ENCODE peak calls at places on chromosomes 6 and 20, in four cellular contexts. L is foreskin fibroblast, T is omental fat pad, D is ELR. Z is an unnamed sample.
A peak's percentile ranks its signal among the peaks of the same experiment; 100 is the strongest.

GRCh38 chr20:34066476-34067090 is 45.5 kb downstream of the EIF2S2 start:
- DNase-seq in D (peak; percentile 82), T (no peak), L (peak; percentile 67), Z (no peak)

GRCh38 chr6:119273799-119274595 is 75.6 kb downstream of the MAN1A1 start:
- DNase-seq in L (peak; percentile 92), D (peak; percentile 4), T (no peak), Z (no peak)

GRCh38 chr20:879626-880025 is 36.5 kb downstream of the ANGPT4 start:
- DNase-seq in T (no peak), L (no peak), D (no peak), Z (no peak)

GRCh38 chr20:48638546-48638945 is 189.3 kb downstream of the PREX1 start:
- DNase-seq in T (no peak), L (peak; percentile 65), D (peak; percentile 99), Z (no peak)

GRCh38 chr6:68141190-68141589 is 493.9 kb upstream of the ADGRB3 start:
- DNase-seq in T (no peak), L (peak; percentile 7), D (no peak), Z (no peak)

GRCh38 chr6:170174771-170175643 is 115.9 kb downstream of the DLL1 start:
- DNase-seq in T (no peak), D (no peak), L (no peak), Z (peak; percentile 60)

GRCh38 chr20:48841861-48842529 is 14.2 kb upstream of the PREX1 start:
- DNase-seq in L (peak; percentile 80), T (no peak), D (peak; percentile 96), Z (no peak)

GRCh38 chr6:127566119-127566518 is 10.9 kb upstream of the C6orf58 start:
- DNase-seq in L (no peak), T (no peak), D (no peak), Z (no peak)

GRCh38 chr6:65557224-65557623 is 149.8 kb downstream of the EYS start:
- DNase-seq in T (no peak), L (no peak), D (no peak), Z (no peak)

GRCh38 chr20:49916146-49917002 is 1.0 kb upstream of the SPATA2 start:
- DNase-seq in T (no peak), L (no peak), D (peak; percentile 59), Z (no peak)

GRCh38 chr6:34386316-34387137 is 5.9 kb downstream of the NUDT3 start:
- DNase-seq in L (peak; percentile 88), D (peak; percentile 93), T (no peak), Z (no peak)

GRCh38 chr20:49666906-49667305 is 46.8 kb downstream of the B4GALT5 start:
- DNase-seq in L (no peak), T (no peak), D (no peak), Z (no peak)

GRCh38 chr20:37781626-37782025 is 87.8 kb downstream of the CTNNBL1 start:
- DNase-seq in L (peak; percentile 47), D (peak; percentile 8), T (no peak), Z (no peak)

GRCh38 chr6:4977468-4977867 is 26.4 kb downstream of the RPP40 start:
- DNase-seq in T (no peak), L (no peak), D (no peak), Z (no peak)

GRCh38 chr6:56370127-56370540 is 122.8 kb upstream of the COL21A1 start:
- DNase-seq in T (no peak), L (peak; percentile 88), D (peak; percentile 79), Z (peak; percentile 82)

GRCh38 chr6:28988536-28989415 is 16.3 kb downstream of the ZNF311 start:
- DNase-seq in L (peak; percentile 73), D (peak; percentile 53), T (no peak), Z (no peak)

GRCh38 chr6:33570806-33571636 is 9.1 kb downstream of the BAK1 start:
- DNase-seq in T (no peak), L (peak; percentile 88), D (peak; percentile 85), Z (peak; percentile 89)

GRCh38 chr6:167394820-167395219 is 69.9 kb downstream of the TTLL2 start:
- DNase-seq in D (no peak), L (no peak), T (no peak), Z (peak; percentile 54)

GRCh38 chr20:10618611-10619245 is 55.1 kb downstream of the JAG1 start:
- DNase-seq in L (peak; percentile 81), D (no peak), T (no peak), Z (no peak)

GRCh38 chr6:154343473-154344308 is 12.9 kb downstream of the IPCEF1 start:
- DNase-seq in D (peak; percentile 50), L (peak; percentile 47), T (no peak), Z (no peak)

GRCh38 chr6:43455034-43455747 is at the start of gene DLK2:
- DNase-seq in L (peak; percentile 59), T (no peak), D (peak; percentile 33), Z (no peak)

GRCh38 chr6:142855877-142856606 is 88.9 kb downstream of the HIVEP2 start:
- DNase-seq in L (no peak), D (no peak), T (no peak), Z (no peak)